ENCODE peak calls at places on chromosome 10, in seven cellular contexts. J is GM18507; D is iris pigment epithelial cell; F is activated CD8-positive, alpha-beta T cell treated with anti-CD3 and anti-CD28 coated beads, Interleukin-2, amount 10 ng/mL, durations not matched to agents 7 days and 5 days; O is K562; E is HFFc6; M is NCI-H2171 treated with DMSO at 0.1 percent for 48 hours. L is an unnamed sample.
A peak's percentile ranks its signal among the peaks of the same experiment; 100 is the strongest.

GRCh38 chr10:79050896-79051555 is 17.7 kb upstream of the ZMIZ1 start:
- DNase-seq in E (no peak), O (no peak), M (no peak), F (no peak), D (no peak), J (no peak), L (no peak)

GRCh38 chr10:63720072-63720537 is 198.9 kb downstream of the REEP3 start:
- DNase-seq in D (peak; percentile 45), F (peak; percentile 65), J (no peak), E (peak; percentile 36), M (peak; percentile 72), O (peak; percentile 46), L (peak; percentile 53)

GRCh38 chr10:101014230-101014884 is 14.7 kb downstream of the LZTS2 start:
- DNase-seq in M (peak; percentile 16), E (peak; percentile 55), F (peak; percentile 81), D (peak; percentile 47), O (peak; percentile 73), J (no peak), L (peak; percentile 69)

GRCh38 chr10:44004913-44005787 is 356.5 kb upstream of the ZNF32 start:
- DNase-seq in O (no peak), E (no peak), M (no peak), J (no peak), D (no peak), F (no peak), L (no peak)

GRCh38 chr10:69456880-69457693 is 5.8 kb downstream of the TSPAN15 start:
- DNase-seq in E (peak; percentile 53), O (no peak), D (peak; percentile 54), M (no peak), F (no peak), J (no peak), L (no peak)

GRCh38 chr10:132109341-132110072 is 43.8 kb downstream of the JAKMIP3 start:
- DNase-seq in F (peak; percentile 9), D (no peak), J (no peak), E (no peak), O (no peak), M (no peak), L (no peak)

GRCh38 chr10:32377458-32378370 is 30.8 kb upstream of the EPC1 start:
- DNase-seq in O (peak; percentile 46), D (peak; percentile 58), F (peak; percentile 59), M (peak; percentile 63), J (no peak), E (peak; percentile 17), L (peak; percentile 47)

GRCh38 chr10:125568156-125568555 is 114.8 kb downstream of the TEX36 start:
- DNase-seq in D (no peak), F (no peak), J (no peak), O (no peak), E (no peak), M (no peak), L (no peak)

GRCh38 chr10:97334370-97335175 is at the start of gene FRAT2:
- DNase-seq in E (peak; percentile 80), D (peak; percentile 92), M (peak; percentile 76), J (peak; percentile 91), F (peak; percentile 89), O (peak; percentile 94), L (peak; percentile 79)

GRCh38 chr10:69472544-69472943 is 21.3 kb downstream of the TSPAN15 start:
- DNase-seq in F (no peak), E (no peak), J (no peak), D (no peak), O (no peak), M (no peak), L (no peak)

GRCh38 chr10:118800920-118801319 is 46.1 kb upstream of the CACUL1 start:
- DNase-seq in M (no peak), E (peak; percentile 18), O (peak; percentile 16), D (no peak), J (no peak), F (no peak), L (no peak)

GRCh38 chr10:60434418-60435046 is 44.9 kb upstream of the ANK3 start:
- DNase-seq in J (peak; percentile 3), O (peak; percentile 60), F (no peak), D (peak; percentile 66), E (peak; percentile 39), M (peak; percentile 63), L (peak; percentile 58)

GRCh38 chr10:66234872-66235271 is 691.0 kb upstream of the LRRTM3 start:
- DNase-seq in M (no peak), D (no peak), F (no peak), E (no peak), J (no peak), O (no peak), L (no peak)

GRCh38 chr10:49290607-49291006 is 8.4 kb upstream of the C10orf71 start:
- DNase-seq in M (no peak), D (no peak), E (no peak), F (no peak), O (no peak), J (no peak), L (no peak)

GRCh38 chr10:113988535-113988934 is 55.1 kb upstream of the ADRB1 start:
- DNase-seq in E (no peak), F (no peak), J (no peak), M (no peak), D (no peak), O (no peak), L (no peak)

GRCh38 chr10:86074294-86074693 is 292.3 kb downstream of the GRID1 start:
- DNase-seq in J (no peak), D (no peak), E (no peak), F (no peak), M (no peak), O (no peak), L (no peak)

GRCh38 chr10:116765549-116766162 is 23.3 kb upstream of the HSPA12A start:
- DNase-seq in M (no peak), F (peak; percentile 57), J (no peak), E (no peak), O (peak; percentile 55), D (peak; percentile 31), L (no peak)

GRCh38 chr10:98170249-98171117 is 36.0 kb downstream of the R3HCC1L start:
- DNase-seq in F (peak; percentile 50), O (peak; percentile 35), M (peak; percentile 34), D (peak; percentile 51), J (peak; percentile 5), E (peak; percentile 19), L (peak; percentile 38)

GRCh38 chr10:126661841-126662520 is 8.5 kb downstream of the C10orf90 start:
- DNase-seq in F (no peak), O (no peak), M (no peak), E (no peak), J (no peak), D (peak; percentile 39), L (peak; percentile 87)

GRCh38 chr10:69801434-69802315 is at the start of gene COL13A1:
- DNase-seq in F (no peak), D (peak; percentile 69), E (peak; percentile 60), O (no peak), M (peak; percentile 44), J (no peak), L (peak; percentile 55)

GRCh38 chr10:49128854-49129253 is 5.0 kb downstream of the FAM170B start:
- DNase-seq in O (no peak), J (no peak), D (no peak), F (no peak), E (no peak), M (no peak), L (no peak)

GRCh38 chr10:130218181-130218641 is 82.0 kb downstream of the GLRX3 start:
- DNase-seq in J (no peak), D (no peak), E (no peak), O (no peak), M (no peak), F (no peak), L (no peak)

GRCh38 chr10:121373411-121373810 is 224.8 kb downstream of the FGFR2 start:
- DNase-seq in E (no peak), F (no peak), O (no peak), J (no peak), M (no peak), D (no peak), L (no peak)

GRCh38 chr10:91758303-91759146 is 39.7 kb upstream of the TNKS2 start:
- DNase-seq in D (peak; percentile 72), M (peak; percentile 37), J (no peak), E (peak; percentile 58), O (peak; percentile 11), F (no peak), L (no peak)

GRCh38 chr10:115093286-115093775 is at the start of gene ATRNL1:
- DNase-seq in D (peak; percentile 9), F (no peak), O (no peak), J (no peak), E (no peak), M (no peak), L (no peak)

GRCh38 chr10:99673492-99673891 is 14.2 kb downstream of the ENTPD7 start:
- DNase-seq in M (no peak), E (no peak), O (no peak), J (no peak), F (no peak), D (no peak), L (no peak)

GRCh38 chr10:112374724-112375541 is 1.0 kb downstream of the ACSL5 start:
- DNase-seq in E (peak; percentile 4), F (peak; percentile 42), D (peak; percentile 26), O (no peak), J (no peak), M (no peak), L (no peak)